ENCODE peak calls at places on chromosomes 13 and 19, in four cellular contexts. F is amniotic stem cell; T is stimulated activated CD4-positive, alpha-beta T cell treated with anti-CD3 and anti-CD28 coated beads, Interleukin-2, amount 100 ng/mL, for 24 hours; V is GM12864. S is an unnamed sample.
A peak's percentile ranks its signal among the peaks of the same experiment; 100 is the strongest.

GRCh38 chr19:2050349-2050990 is 574 bp downstream of the MKNK2 start:
- DNase-seq in F (no peak), T (no peak), V (no peak), S (no peak)

GRCh38 chr19:30090476-30090875 is 148.4 kb downstream of the URI1 start:
- DNase-seq in F (no peak), T (no peak), V (no peak), S (no peak)

GRCh38 chr19:19107663-19108062 is 30.6 kb downstream of the TMEM161A start:
- DNase-seq in F (no peak), T (no peak), V (no peak), S (no peak)

GRCh38 chr13:109157275-109157674 is 527.9 kb downstream of the MYO16 start:
- DNase-seq in F (no peak), T (no peak), V (no peak), S (peak; percentile 26)

GRCh38 chr19:31249217-31249616 is 100.0 kb downstream of the TSHZ3 start:
- DNase-seq in F (no peak), T (no peak), V (no peak), S (no peak)

GRCh38 chr13:113969973-113970611 is 3.8 kb downstream of the C13orf46 start:
- DNase-seq in F (no peak), T (no peak), V (no peak), S (no peak)

GRCh38 chr13:113997845-113998751 is 24.2 kb upstream of the C13orf46 start:
- DNase-seq in F (no peak), T (no peak), V (no peak), S (no peak)

GRCh38 chr19:31461814-31462539 is 112.7 kb upstream of the TSHZ3 start:
- DNase-seq in F (no peak), T (no peak), V (no peak), S (no peak)

GRCh38 chr19:38718747-38719543 is 25.3 kb downstream of the CAPN12 start:
- DNase-seq in F (no peak), T (no peak), V (no peak), S (peak; percentile 82)

GRCh38 chr13:33634526-33635111 is 183.3 kb upstream of the RFC3 start:
- DNase-seq in F (no peak), T (no peak), V (no peak), S (no peak)

GRCh38 chr13:30142502-30143211 is 164.7 kb downstream of the KATNAL1 start:
- DNase-seq in F (peak; percentile 68), T (peak; percentile 25), V (no peak), S (peak; percentile 33)

GRCh38 chr13:85806553-85807175 is 7.4 kb upstream of the SLITRK6 start:
- DNase-seq in F (peak; percentile 40), T (no peak), V (peak; percentile 1), S (peak; percentile 12)

GRCh38 chr13:73072501-73072900 is 13.7 kb downstream of the KLF5 start:
- DNase-seq in F (no peak), T (no peak), V (no peak), S (no peak)

GRCh38 chr13:24080134-24080533 is 80.4 kb upstream of the SPATA13 start:
- DNase-seq in F (no peak), T (no peak), V (no peak), S (no peak)

GRCh38 chr13:106919638-106920037 is 351.7 kb upstream of the ARGLU1 start:
- DNase-seq in F (no peak), T (no peak), V (no peak), S (no peak)

GRCh38 chr13:38607136-38607535 is 79.7 kb upstream of the FREM2 start:
- DNase-seq in F (no peak), T (no peak), V (no peak), S (peak; percentile 8)

GRCh38 chr13:98496966-98497365 is 79.9 kb downstream of the STK24 start:
- DNase-seq in F (no peak), T (no peak), V (no peak), S (no peak)

GRCh38 chr13:23899555-23899954 is 2.3 kb upstream of the C1QTNF9B start:
- DNase-seq in F (peak; percentile 29), T (peak; percentile 18), V (no peak), S (no peak)

GRCh38 chr13:25059166-25059565 is 36.8 kb upstream of the PABPC3 start:
- DNase-seq in F (no peak), T (no peak), V (no peak), S (no peak)

GRCh38 chr13:76879211-76879875 is 6.9 kb downstream of the KCTD12 start:
- DNase-seq in F (no peak), T (peak; percentile 63), V (no peak), S (no peak)

GRCh38 chr13:59103004-59103768 is 1060.5 kb downstream of the DIAPH3 start:
- DNase-seq in F (no peak), T (no peak), V (no peak), S (no peak)

GRCh38 chr19:54439174-54439851 is 9.7 kb upstream of the LENG8 start:
- DNase-seq in F (no peak), T (peak; percentile 44), V (no peak), S (peak; percentile 78)

GRCh38 chr13:61770697-61771096 is 355.0 kb upstream of the PCDH20 start:
- DNase-seq in F (no peak), T (no peak), V (no peak), S (peak; percentile 5)

GRCh38 chr19:8451885-8452284 is 7.1 kb downstream of the HNRNPM start:
- DNase-seq in F (no peak), T (no peak), V (no peak), S (no peak)

GRCh38 chr19:42121666-42122069 is 10.6 kb downstream of the POU2F2 start:
- DNase-seq in F (peak; percentile 60), T (peak; percentile 86), V (no peak), S (peak; percentile 50)

GRCh38 chr19:6066661-6067646 is 43.3 kb downstream of the RFX2 start:
- DNase-seq in F (peak; percentile 84), T (no peak), V (no peak), S (peak; percentile 88)

S was measured in iPS-NIHi11.